ENCODE peak calls at places on chromosomes 12 and 14, in seven cellular contexts. N, T, H, Y, A, K and E are unnamed samples.

GRCh38 chr14:73180385-73180805 is 44.1 kb downstream of the PSEN1 start:
- DNase-seq in N (no peak), T (no peak), H (peak), Y (no peak), A (peak), K (no peak), E (no peak)

GRCh38 chr12:98955284-98955683 is 310.2 kb downstream of the APAF1 start:
- DNase-seq in N (no peak), T (no peak), H (no peak), Y (peak), A (no peak), K (peak), E (no peak)

GRCh38 chr12:64633940-64634337 is 23.6 kb downstream of the RASSF3 start:
- DNase-seq in N (no peak), T (peak), H (no peak), Y (no peak), A (no peak), K (no peak), E (no peak)

GRCh38 chr14:80850197-80850814 is 91.2 kb downstream of the CEP128 start:
- DNase-seq in N (no peak), T (no peak), H (no peak), Y (peak), A (peak), K (no peak), E (no peak)

GRCh38 chr14:81537193-81537592 is 3.5 kb upstream of the SEL1L start:
- DNase-seq in N (no peak), T (no peak), H (no peak), Y (no peak), A (no peak), K (no peak), E (no peak)

GRCh38 chr12:58668831-58669230 is 251.5 kb downstream of the LRIG3 start:
- DNase-seq in N (no peak), T (no peak), H (no peak), Y (no peak), A (peak), K (no peak), E (no peak)

GRCh38 chr12:52836491-52837175 is 2.5 kb upstream of the KRT79 start:
- DNase-seq in N (no peak), T (no peak), H (no peak), Y (no peak), A (no peak), K (no peak), E (no peak)

GRCh38 chr12:21248679-21249078 is 86.0 kb downstream of the SLCO1A2 start:
- DNase-seq in N (no peak), T (no peak), H (no peak), Y (no peak), A (no peak), K (no peak), E (no peak)

GRCh38 chr12:105013892-105014291 is 27.8 kb downstream of the NOPCHAP1 start:
- DNase-seq in N (no peak), T (no peak), H (no peak), Y (no peak), A (no peak), K (no peak), E (peak)

GRCh38 chr12:84738481-84738972 is 174.1 kb downstream of the SLC6A15 start:
- DNase-seq in N (no peak), T (no peak), H (no peak), Y (peak), A (peak), K (no peak), E (no peak)

GRCh38 chr14:93103392-93104080 is 12.2 kb downstream of the ITPK1 start:
- DNase-seq in N (peak), T (no peak), H (no peak), Y (no peak), A (no peak), K (no peak), E (no peak)